ENCODE peak calls at places on chromosomes 6 and 20, in five cellular contexts. One of them, this sample, is unnamed.

GRCh38 chr6:118739976-118740771 is 88.8 kb upstream of the CEP85L start:
- DNase-seq in H1: no peak
- DNase-seq in trophoblast cell: peak
- DNase-seq in mesenchymal stem cell: peak
- DNase-seq in neuronal stem cell: no peak
- DNase-seq in this sample: no peak

GRCh38 chr6:42450314-42451145 is 1.2 kb downstream of the TRERF1 start:
- DNase-seq in trophoblast cell: no peak
- DNase-seq in H1: no peak
- DNase-seq in neuronal stem cell: no peak
- DNase-seq in mesenchymal stem cell: peak
- DNase-seq in this sample: no peak

GRCh38 chr6:82333781-82334180 is 29.8 kb upstream of the TPBG start:
- DNase-seq in H1: no peak
- DNase-seq in mesenchymal stem cell: no peak
- DNase-seq in trophoblast cell: no peak
- DNase-seq in neuronal stem cell: no peak
- DNase-seq in this sample: no peak

GRCh38 chr6:69231983-69232382 is 564.8 kb downstream of the LMBRD1 start:
- DNase-seq in trophoblast cell: no peak
- DNase-seq in mesenchymal stem cell: no peak
- DNase-seq in H1: no peak
- DNase-seq in neuronal stem cell: no peak
- DNase-seq in this sample: no peak

GRCh38 chr6:154247119-154247814 is 109.3 kb downstream of the IPCEF1 start:
- DNase-seq in H1: no peak
- DNase-seq in mesenchymal stem cell: no peak
- DNase-seq in neuronal stem cell: peak
- DNase-seq in trophoblast cell: peak
- DNase-seq in this sample: no peak

GRCh38 chr20:24677626-24678328 is 208.3 kb downstream of the SYNDIG1 start:
- DNase-seq in trophoblast cell: peak
- DNase-seq in neuronal stem cell: no peak
- DNase-seq in H1: no peak
- DNase-seq in mesenchymal stem cell: no peak
- DNase-seq in this sample: no peak

GRCh38 chr6:123014835-123015234 is 18.8 kb downstream of the CLVS2 start:
- DNase-seq in H1: no peak
- DNase-seq in mesenchymal stem cell: no peak
- DNase-seq in neuronal stem cell: no peak
- DNase-seq in trophoblast cell: no peak
- DNase-seq in this sample: no peak

GRCh38 chr6:158170656-158171081 is 2.5 kb downstream of the GTF2H5 start:
- DNase-seq in H1: no peak
- DNase-seq in neuronal stem cell: no peak
- DNase-seq in trophoblast cell: no peak
- DNase-seq in mesenchymal stem cell: peak
- DNase-seq in this sample: no peak

GRCh38 chr6:120545353-120545752 is 788.9 kb downstream of the TBC1D32 start:
- DNase-seq in H1: no peak
- DNase-seq in trophoblast cell: no peak
- DNase-seq in neuronal stem cell: no peak
- DNase-seq in mesenchymal stem cell: no peak
- DNase-seq in this sample: no peak

GRCh38 chr20:25084616-25085187 is 2.8 kb upstream of the VSX1 start:
- DNase-seq in trophoblast cell: no peak
- DNase-seq in neuronal stem cell: no peak
- DNase-seq in mesenchymal stem cell: no peak
- DNase-seq in H1: peak
- DNase-seq in this sample: peak

GRCh38 chr6:14187408-14187807 is 69.8 kb downstream of the CD83 start:
- DNase-seq in mesenchymal stem cell: no peak
- DNase-seq in trophoblast cell: no peak
- DNase-seq in H1: no peak
- DNase-seq in neuronal stem cell: no peak
- DNase-seq in this sample: no peak

GRCh38 chr20:40160151-40160550 is 528.9 kb downstream of the MAFB start:
- DNase-seq in H1: peak
- DNase-seq in neuronal stem cell: no peak
- DNase-seq in trophoblast cell: peak
- DNase-seq in mesenchymal stem cell: peak
- DNase-seq in this sample: peak

GRCh38 chr6:13485923-13486557 is 1.4 kb downstream of the GFOD1 start:
- DNase-seq in mesenchymal stem cell: peak
- DNase-seq in trophoblast cell: peak
- DNase-seq in neuronal stem cell: peak
- DNase-seq in H1: no peak
- DNase-seq in this sample: no peak

GRCh38 chr6:87837444-87837843 is 135.4 kb upstream of the AKIRIN2 start:
- DNase-seq in H1: no peak
- DNase-seq in neuronal stem cell: no peak
- DNase-seq in trophoblast cell: peak
- DNase-seq in mesenchymal stem cell: no peak
- DNase-seq in this sample: no peak

GRCh38 chr6:13488015-13488895 is 855 bp upstream of the GFOD1 start:
- DNase-seq in trophoblast cell: peak
- DNase-seq in neuronal stem cell: no peak
- DNase-seq in H1: no peak
- DNase-seq in mesenchymal stem cell: peak
- DNase-seq in this sample: peak

GRCh38 chr20:61901421-61902212 is 164.1 kb downstream of the TAF4 start:
- DNase-seq in trophoblast cell: no peak
- DNase-seq in H1: no peak
- DNase-seq in mesenchymal stem cell: no peak
- DNase-seq in neuronal stem cell: no peak
- DNase-seq in this sample: no peak

GRCh38 chr6:45438156-45438555 is 60.4 kb upstream of the SUPT3H start:
- DNase-seq in H1: no peak
- DNase-seq in mesenchymal stem cell: no peak
- DNase-seq in trophoblast cell: no peak
- DNase-seq in neuronal stem cell: no peak
- DNase-seq in this sample: no peak

GRCh38 chr6:8279094-8279805 is 156.1 kb downstream of the SLC35B3 start:
- DNase-seq in mesenchymal stem cell: no peak
- DNase-seq in H1: no peak
- DNase-seq in trophoblast cell: no peak
- DNase-seq in neuronal stem cell: no peak
- DNase-seq in this sample: no peak

GRCh38 chr6:22251331-22251730 is 45.5 kb downstream of the PRL start:
- DNase-seq in neuronal stem cell: no peak
- DNase-seq in mesenchymal stem cell: peak
- DNase-seq in trophoblast cell: peak
- DNase-seq in H1: no peak
- DNase-seq in this sample: no peak

GRCh38 chr6:129280719-129281118 is 397.8 kb downstream of the LAMA2 start:
- DNase-seq in neuronal stem cell: no peak
- DNase-seq in mesenchymal stem cell: no peak
- DNase-seq in trophoblast cell: no peak
- DNase-seq in H1: no peak
- DNase-seq in this sample: no peak

GRCh38 chr6:90019216-90019615 is 124.9 kb downstream of the GJA10 start:
- DNase-seq in neuronal stem cell: no peak
- DNase-seq in H1: no peak
- DNase-seq in trophoblast cell: no peak
- DNase-seq in mesenchymal stem cell: no peak
- DNase-seq in this sample: no peak

GRCh38 chr20:4161447-4162251 is 146.3 kb upstream of the RNF24 start:
- DNase-seq in H1: no peak
- DNase-seq in mesenchymal stem cell: peak
- DNase-seq in neuronal stem cell: no peak
- DNase-seq in trophoblast cell: no peak
- DNase-seq in this sample: no peak

GRCh38 chr6:133244502-133244901 is 3.3 kb downstream of the EYA4 start:
- DNase-seq in H1: no peak
- DNase-seq in trophoblast cell: no peak
- DNase-seq in neuronal stem cell: no peak
- DNase-seq in mesenchymal stem cell: no peak
- DNase-seq in this sample: no peak

GRCh38 chr6:119145111-119145510 is 66.6 kb upstream of the FAM184A start:
- DNase-seq in trophoblast cell: no peak
- DNase-seq in mesenchymal stem cell: no peak
- DNase-seq in H1: peak
- DNase-seq in neuronal stem cell: no peak
- DNase-seq in this sample: no peak

GRCh38 chr6:144480518-144480917 is 195.4 kb downstream of the UTRN start:
- DNase-seq in mesenchymal stem cell: no peak
- DNase-seq in H1: no peak
- DNase-seq in neuronal stem cell: no peak
- DNase-seq in trophoblast cell: no peak
- DNase-seq in this sample: no peak

GRCh38 chr6:70369332-70369950 is 43.9 kb upstream of the FAM135A start:
- DNase-seq in neuronal stem cell: peak
- DNase-seq in H1: peak
- DNase-seq in trophoblast cell: peak
- DNase-seq in mesenchymal stem cell: peak
- DNase-seq in this sample: peak

GRCh38 chr6:170080169-170080827 is 210.6 kb downstream of the DLL1 start:
- DNase-seq in H1: no peak
- DNase-seq in trophoblast cell: no peak
- DNase-seq in neuronal stem cell: no peak
- DNase-seq in mesenchymal stem cell: no peak
- DNase-seq in this sample: no peak

GRCh38 chr6:107230448-107230847 is 115.1 kb upstream of the BEND3 start:
- DNase-seq in mesenchymal stem cell: no peak
- DNase-seq in neuronal stem cell: no peak
- DNase-seq in H1: no peak
- DNase-seq in trophoblast cell: no peak
- DNase-seq in this sample: no peak

GRCh38 chr20:61280217-61280980 is 28.3 kb downstream of the CDH4 start:
- DNase-seq in trophoblast cell: no peak
- DNase-seq in H1: no peak
- DNase-seq in mesenchymal stem cell: no peak
- DNase-seq in neuronal stem cell: no peak
- DNase-seq in this sample: no peak

GRCh38 chr20:20184149-20184548 is 131.8 kb downstream of the CFAP61 start:
- DNase-seq in mesenchymal stem cell: no peak
- DNase-seq in neuronal stem cell: no peak
- DNase-seq in H1: no peak
- DNase-seq in trophoblast cell: peak
- DNase-seq in this sample: no peak

GRCh38 chr6:1200706-1201105 is 111.2 kb upstream of the FOXQ1 start:
- DNase-seq in H1: no peak
- DNase-seq in mesenchymal stem cell: peak
- DNase-seq in trophoblast cell: peak
- DNase-seq in neuronal stem cell: no peak
- DNase-seq in this sample: no peak

GRCh38 chr6:55490871-55491270 is 88.1 kb downstream of the HMGCLL1 start:
- DNase-seq in mesenchymal stem cell: no peak
- DNase-seq in trophoblast cell: peak
- DNase-seq in neuronal stem cell: no peak
- DNase-seq in H1: no peak
- DNase-seq in this sample: no peak

GRCh38 chr6:55497694-55498093 is 81.3 kb downstream of the HMGCLL1 start:
- DNase-seq in mesenchymal stem cell: no peak
- DNase-seq in trophoblast cell: no peak
- DNase-seq in neuronal stem cell: no peak
- DNase-seq in H1: no peak
- DNase-seq in this sample: no peak

GRCh38 chr6:55492259-55492658 is 86.7 kb downstream of the HMGCLL1 start:
- DNase-seq in H1: no peak
- DNase-seq in trophoblast cell: no peak
- DNase-seq in neuronal stem cell: no peak
- DNase-seq in mesenchymal stem cell: no peak
- DNase-seq in this sample: no peak

GRCh38 chr6:55496201-55496600 is 82.8 kb downstream of the HMGCLL1 start:
- DNase-seq in H1: no peak
- DNase-seq in mesenchymal stem cell: no peak
- DNase-seq in trophoblast cell: no peak
- DNase-seq in neuronal stem cell: no peak
- DNase-seq in this sample: no peak

GRCh38 chr6:55495277-55495676 is 83.7 kb downstream of the HMGCLL1 start:
- DNase-seq in mesenchymal stem cell: no peak
- DNase-seq in trophoblast cell: peak
- DNase-seq in neuronal stem cell: no peak
- DNase-seq in H1: no peak
- DNase-seq in this sample: no peak
- H2BK12ac ChIP-seq in mesenchymal stem cell: no peak
- H2BK12ac ChIP-seq in trophoblast cell: no peak
- H2BK12ac ChIP-seq in neuronal stem cell: no peak
- H2BK12ac ChIP-seq in H1: no peak
- H2BK12ac ChIP-seq in this sample: no peak

DNA sequence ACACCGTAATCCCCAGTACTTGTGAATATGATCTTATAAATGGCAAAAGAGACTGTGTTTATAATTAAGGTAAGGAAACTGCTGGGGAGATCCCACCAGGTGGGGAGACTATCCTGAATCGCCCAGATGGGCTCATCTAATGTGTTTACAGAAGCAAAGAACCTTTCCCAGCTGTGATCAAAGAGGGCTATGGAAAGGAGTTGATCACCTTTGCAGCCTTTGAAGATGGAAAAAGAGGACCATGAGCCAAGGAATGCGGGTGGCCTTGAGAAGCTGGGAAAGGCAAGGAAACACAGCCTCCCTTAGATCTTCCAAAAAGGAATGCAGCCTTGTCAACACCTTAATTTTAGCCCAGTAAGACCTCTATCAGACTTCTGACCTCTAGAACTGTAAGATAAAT is 66.6 kb upstream of the ADGRG6 start:
- DNase-seq in trophoblast cell: no peak
- DNase-seq in mesenchymal stem cell: no peak
- DNase-seq in neuronal stem cell: no peak
- DNase-seq in H1: no peak
- DNase-seq in this sample: no peak
- H2BK12ac ChIP-seq in trophoblast cell: no peak
- H2BK12ac ChIP-seq in mesenchymal stem cell: no peak
- H2BK12ac ChIP-seq in neuronal stem cell: no peak
- H2BK12ac ChIP-seq in H1: no peak
- H2BK12ac ChIP-seq in this sample: no peak

GRCh38 chr6:74480561-74480960 is 725.3 kb downstream of the COL12A1 start:
- DNase-seq in H1: no peak
- DNase-seq in trophoblast cell: peak
- DNase-seq in neuronal stem cell: no peak
- DNase-seq in mesenchymal stem cell: peak
- DNase-seq in this sample: no peak
- H2BK12ac ChIP-seq in H1: no peak
- H2BK12ac ChIP-seq in trophoblast cell: no peak
- H2BK12ac ChIP-seq in neuronal stem cell: no peak
- H2BK12ac ChIP-seq in mesenchymal stem cell: no peak
- H2BK12ac ChIP-seq in this sample: no peak

GRCh38 chr6:72930733-72931132 is 294.6 kb downstream of the KHDC1L start:
- DNase-seq in neuronal stem cell: no peak
- DNase-seq in H1: no peak
- DNase-seq in mesenchymal stem cell: no peak
- DNase-seq in trophoblast cell: no peak
- DNase-seq in this sample: no peak
- H2BK12ac ChIP-seq in neuronal stem cell: no peak
- H2BK12ac ChIP-seq in H1: no peak
- H2BK12ac ChIP-seq in mesenchymal stem cell: no peak
- H2BK12ac ChIP-seq in trophoblast cell: no peak
- H2BK12ac ChIP-seq in this sample: no peak

This sample was measured in H9.